ENCODE peak calls at places on chromosomes 16 and 17, in four cellular contexts. D is GM23338, B is GM23248, O is PC-9. T is an unnamed sample.

GRCh38 chr16:71357681-71358080 is 842 bp upstream of the CALB2 start:
- DNase-seq in B (peak; percentile 13), O (peak; percentile 54), D (peak; percentile 30), T (no peak)

GRCh38 chr17:77386502-77387192 is 245.9 kb downstream of the SEC14L1 start:
- DNase-seq in B (no peak), O (no peak), D (no peak), T (no peak)

GRCh38 chr17:80125656-80126448 is 21.1 kb downstream of the EIF4A3 start:
- DNase-seq in O (no peak), D (no peak), B (peak; percentile 94), T (no peak)

GRCh38 chr17:38898291-38898679 is 27.1 kb upstream of the LASP1NB start:
- DNase-seq in O (peak; percentile 52), D (no peak), B (no peak), T (peak; percentile 58)

GRCh38 chr16:87918314-87918713 is 18.0 kb downstream of the CA5A start:
- DNase-seq in B (peak; percentile 85), D (no peak), O (no peak), T (no peak)

GRCh38 chr17:79410681-79411080 is 200.2 kb downstream of the RBFOX3 start:
- DNase-seq in D (no peak), O (no peak), B (no peak), T (no peak)

GRCh38 chr17:4519361-4519788 is 20.7 kb downstream of the SPNS2 start:
- DNase-seq in B (no peak), D (no peak), O (peak; percentile 75), T (no peak)

GRCh38 chr16:16196099-16196498 is 27.2 kb downstream of the ABCC6 start:
- DNase-seq in B (no peak), D (no peak), O (no peak), T (no peak)

GRCh38 chr16:27751676-27752075 is 201.7 kb downstream of the KATNIP start:
- DNase-seq in D (no peak), O (no peak), B (no peak), T (no peak)

GRCh38 chr17:32492281-32492623 is 5.5 kb downstream of the CDK5R1 start:
- DNase-seq in D (no peak), B (no peak), O (no peak), T (no peak)

GRCh38 chr16:84013787-84014569 is 28.6 kb downstream of the SLC38A8 start:
- DNase-seq in D (peak; percentile 99), B (peak; percentile 68), O (peak; percentile 99), T (peak; percentile 88)

GRCh38 chr16:66455970-66456369 is 28.9 kb downstream of the BEAN1 start:
- DNase-seq in O (no peak), D (no peak), B (no peak), T (no peak)

GRCh38 chr17:80517641-80518040 is 27.0 kb upstream of the RPTOR start:
- DNase-seq in O (no peak), B (no peak), D (no peak), T (no peak)

GRCh38 chr16:81105946-81106345 is 9.8 kb upstream of the GCSH start:
- DNase-seq in D (no peak), B (no peak), O (no peak), T (no peak)

GRCh38 chr17:64368277-64368676 is 22.4 kb downstream of the PECAM1 start:
- DNase-seq in B (no peak), D (no peak), O (no peak), T (no peak)

GRCh38 chr16:65388592-65388991 is 266.7 kb upstream of the CDH11 start:
- DNase-seq in B (no peak), O (no peak), D (no peak), T (no peak)

GRCh38 chr16:12570046-12570618 is 233.6 kb downstream of the CPPED1 start:
- DNase-seq in O (no peak), D (no peak), B (no peak), T (no peak)

GRCh38 chr17:39800540-39800939 is 62.8 kb downstream of the GRB7 start:
- DNase-seq in O (no peak), D (peak; percentile 22), B (no peak), T (peak; percentile 90)

GRCh38 chr17:55577011-55577586 is 65.8 kb upstream of the SMIM36 start:
- DNase-seq in O (no peak), B (peak; percentile 92), D (no peak), T (peak; percentile 45)

GRCh38 chr16:11612110-11612981 is 25.6 kb upstream of the LITAF start:
- DNase-seq in B (no peak), O (peak; percentile 97), D (peak; percentile 51), T (peak; percentile 44)

GRCh38 chr16:19872179-19872863 is 12.3 kb downstream of the GPRC5B start:
- DNase-seq in D (no peak), B (no peak), O (no peak), T (no peak)

GRCh38 chr16:67329901-67330300 is 3.3 kb downstream of the LRRC36 start:
- DNase-seq in O (no peak), B (no peak), D (no peak), T (no peak)

DNA sequence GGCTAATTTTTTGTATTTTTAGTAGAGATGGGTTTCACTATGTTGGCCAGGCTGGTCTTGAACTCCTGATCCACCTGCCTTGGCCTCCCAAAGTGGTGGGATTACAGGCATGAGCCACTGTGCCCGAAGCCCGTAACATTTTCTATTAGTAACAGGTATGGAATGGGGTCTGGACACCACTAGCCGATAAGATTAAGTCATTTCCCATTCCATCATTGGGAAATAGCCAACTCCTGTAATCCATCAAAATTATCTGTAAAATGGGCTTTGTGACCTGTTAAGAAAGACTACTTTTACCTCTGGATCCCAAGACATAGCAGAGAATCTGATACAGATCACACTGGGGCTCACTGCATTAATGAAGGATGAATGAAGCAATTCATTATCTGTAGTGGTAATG is 3.9 kb upstream of the LUC7L3 start:
- DNase-seq in O (no peak), D (no peak), B (no peak), T (no peak)
- H3K9me2 ChIP-seq in O (no peaks in the 10 kb centered on the region), D (no peaks in the 10 kb centered on the region), B (no peaks in the 10 kb centered on the region), T (no peaks in the 10 kb centered on the region)

GRCh38 chr17:74923538-74924249 is 379 bp upstream of the OTOP2 start:
- DNase-seq in D (peak; percentile 66), O (peak; percentile 56), B (peak; percentile 71), T (peak; percentile 20)
- TF ChIP-seq EZH2 in D (no peak), O (no peak), B (no peak), T (no peak)

GRCh38 chr17:17780941-17781590 is 55.7 kb downstream of the SREBF1 start:
- DNase-seq in O (peak; percentile 72), D (peak; percentile 90), B (no peak), T (no peak)

GRCh38 chr17:17779015-17779611 is 57.7 kb downstream of the SREBF1 start:
- DNase-seq in D (no peak), B (no peak), O (no peak), T (no peak)

GRCh38 chr17:17781591-17782424 is 55.0 kb downstream of the SREBF1 start:
- DNase-seq in D (peak; percentile 79), O (peak; percentile 63), B (peak; percentile 69), T (no peak)

GRCh38 chr17:17776889-17777288 is 59.9 kb downstream of the SREBF1 start:
- DNase-seq in B (no peak), O (no peak), D (no peak), T (no peak)

DNA sequence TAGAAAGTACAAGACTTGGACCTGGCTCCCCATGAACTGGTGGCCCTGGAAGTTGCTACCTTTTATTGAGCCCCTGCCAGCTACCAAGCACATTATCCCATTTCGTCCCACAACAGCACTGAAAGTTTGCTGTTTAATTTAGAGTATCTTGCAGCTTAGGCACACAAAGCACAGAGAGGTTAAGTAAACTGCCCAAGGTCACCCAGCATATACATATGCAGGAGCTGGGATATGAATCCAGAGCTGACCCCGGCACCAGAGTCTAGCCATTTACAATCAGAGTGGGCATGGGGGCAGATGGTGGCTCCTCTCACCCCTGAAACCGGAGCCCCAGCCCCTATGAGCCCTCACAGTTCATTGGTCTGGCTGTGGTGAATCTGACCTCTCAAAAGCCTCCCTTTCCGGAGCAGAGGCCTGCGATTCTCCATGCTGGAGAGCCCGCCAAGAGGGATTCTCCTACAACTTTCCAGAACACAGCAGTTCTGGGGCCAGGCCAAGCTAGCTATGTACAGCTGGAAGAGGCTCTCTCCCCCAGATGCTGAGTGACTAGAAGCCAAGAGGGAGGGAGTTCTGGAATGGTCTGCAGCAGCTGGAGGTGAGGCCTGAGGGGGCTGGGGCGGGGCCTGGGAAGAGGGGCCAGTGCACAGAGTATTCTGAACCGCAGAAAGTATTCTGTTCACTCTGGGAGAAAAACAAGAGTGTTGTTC is 58.3 kb downstream of the SREBF1 start:
- DNase-seq in B (peak; percentile 21), D (no peak), O (no peak), T (no peak)
- H3K9me2 ChIP-seq in B (no peaks in the 10 kb centered on the region), D (no peaks in the 10 kb centered on the region), O (no peaks in the 10 kb centered on the region), T (no peaks in the 10 kb centered on the region)

DNA sequence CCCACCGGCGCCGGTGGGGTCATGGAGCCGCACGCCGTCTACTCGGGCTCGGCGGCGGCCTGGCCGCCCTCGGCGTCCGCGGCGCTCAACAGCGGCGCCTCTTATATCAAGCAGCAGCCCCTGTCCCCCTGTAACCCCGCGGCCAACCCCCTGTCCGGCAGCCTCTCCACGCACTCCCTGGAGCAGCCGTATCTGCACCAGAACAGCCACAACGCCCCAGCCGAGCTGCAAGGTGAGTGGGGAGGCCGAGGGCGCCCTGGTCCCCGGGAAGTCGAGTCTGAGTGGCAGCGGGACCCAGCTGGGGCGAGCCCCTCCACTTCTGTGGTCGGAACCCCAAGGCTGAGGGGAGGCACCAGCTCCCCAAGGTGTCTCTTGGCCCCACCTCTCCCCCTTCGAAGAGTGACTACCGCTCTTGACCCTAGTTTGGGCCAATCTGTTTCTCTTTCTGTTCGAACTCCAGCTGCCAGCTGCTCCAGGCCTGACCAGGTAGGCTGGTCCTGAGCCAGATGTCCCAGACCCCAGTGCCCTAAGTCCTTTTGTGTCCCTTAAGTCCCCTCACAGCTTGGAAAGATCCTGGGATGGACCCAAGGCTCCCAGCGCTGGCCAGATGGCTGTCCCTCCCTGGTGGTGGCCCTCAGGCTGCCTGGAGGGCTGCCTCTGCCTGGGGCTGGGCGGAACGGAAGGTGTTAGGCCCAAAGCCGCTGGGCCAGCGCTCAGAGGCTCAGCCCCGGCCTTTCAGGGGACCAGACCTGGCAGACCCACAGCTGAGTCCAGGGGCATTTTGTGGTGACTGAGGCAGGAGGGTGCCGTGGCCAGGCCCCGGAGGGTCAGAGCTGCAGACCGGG is 1.2 kb downstream of the FOXF1 start:
- DNase-seq in O (no peak), D (no peak), B (peak; percentile 39), T (no peak)
- TF ChIP-seq EZH2 in O (no peak), D (peak; percentile 95), B (no peak), T (no peak)

GRCh38 chr17:1000597-1001490 is 3.9 kb downstream of the TIMM22 start:
- DNase-seq in O (no peak), B (peak; percentile 51), D (no peak), T (no peak)
- H3K9me2 ChIP-seq in O (no peaks in the 10 kb centered on the region), B (no peaks in the 10 kb centered on the region), D (no peaks in the 10 kb centered on the region), T (no peaks in the 10 kb centered on the region)

GRCh38 chr16:56189990-56190902 is 1.0 kb upstream of the GNAO1 start:
- DNase-seq in B (peak; percentile 13), D (peak; percentile 57), O (no peak), T (no peak)
- TF ChIP-seq EZH2 in B (peak; percentile 90), D (peak; percentile 58), O (no peak), T (no peak)

GRCh38 chr16:85891776-85892166 is 7.2 kb upstream of the IRF8 start:
- DNase-seq in B (no peak), O (no peak), D (no peak), T (no peak)
- H3K9me2 ChIP-seq in B (no peaks in the 10 kb centered on the region), O (no peaks in the 10 kb centered on the region), D (no peaks in the 10 kb centered on the region), T (no peaks in the 10 kb centered on the region)

GRCh38 chr16:3017806-3018506 is at the start of gene CLDN6:
- DNase-seq in D (peak; percentile 98), B (no peak), O (no peak), T (no peak)
- TF ChIP-seq EZH2 in D (no peak), B (no peak), O (no peak), T (no peak)

T was measured in MM.1S.